ENCODE peak calls at places on chromosomes 13 and 19, in four cellular contexts. One of them, this sample, is unnamed.

GRCh38 chr13:19605161-19605955 is 28.1 kb upstream of the MPHOSPH8 start:
- DNase-seq in endodermal cell: no peak
- DNase-seq in esophagus squamous epithelium: no peak
- DNase-seq in transverse colon: no peak
- DNase-seq in this sample: no peak

GRCh38 chr13:44565881-44566280 is 10.2 kb downstream of the TSC22D1 start:
- DNase-seq in endodermal cell: no peak
- DNase-seq in esophagus squamous epithelium: no peak
- DNase-seq in transverse colon: no peak
- DNase-seq in this sample: no peak

GRCh38 chr13:41352935-41353801 is 42.1 kb downstream of the NAA16 start:
- DNase-seq in endodermal cell: peak; percentile 73
- DNase-seq in esophagus squamous epithelium: no peak
- DNase-seq in transverse colon: no peak
- DNase-seq in this sample: peak; percentile 51

GRCh38 chr13:30880756-30881155 is 25.3 kb upstream of the MEDAG start:
- DNase-seq in endodermal cell: no peak
- DNase-seq in esophagus squamous epithelium: no peak
- DNase-seq in transverse colon: no peak
- DNase-seq in this sample: no peak

GRCh38 chr13:26914624-26915023 is 154.0 kb upstream of the GPR12 start:
- DNase-seq in endodermal cell: peak; percentile 23
- DNase-seq in esophagus squamous epithelium: no peak
- DNase-seq in transverse colon: no peak
- DNase-seq in this sample: no peak

GRCh38 chr19:19464339-19465098 is 50.8 kb downstream of the TSSK6 start:
- DNase-seq in endodermal cell: peak; percentile 69
- DNase-seq in esophagus squamous epithelium: no peak
- DNase-seq in transverse colon: no peak
- DNase-seq in this sample: no peak

GRCh38 chr19:48415395-48415794 is 21.9 kb downstream of the GRIN2D start:
- DNase-seq in endodermal cell: peak; percentile 99
- DNase-seq in esophagus squamous epithelium: no peak
- DNase-seq in transverse colon: peak; percentile 92
- DNase-seq in this sample: peak; percentile 95

GRCh38 chr19:46376241-46377153 is 29.6 kb downstream of the PPP5C start:
- DNase-seq in endodermal cell: no peak
- DNase-seq in esophagus squamous epithelium: no peak
- DNase-seq in transverse colon: no peak
- DNase-seq in this sample: no peak

GRCh38 chr19:14479985-14480694 is 5.0 kb upstream of the PTGER1 start:
- DNase-seq in endodermal cell: peak; percentile 97
- DNase-seq in esophagus squamous epithelium: no peak
- DNase-seq in transverse colon: no peak
- DNase-seq in this sample: no peak

GRCh38 chr13:72932250-72932649 is 126.6 kb upstream of the KLF5 start:
- DNase-seq in endodermal cell: no peak
- DNase-seq in esophagus squamous epithelium: no peak
- DNase-seq in transverse colon: no peak
- DNase-seq in this sample: no peak

GRCh38 chr19:42250666-42251531 is 4.0 kb downstream of the ERF start:
- DNase-seq in endodermal cell: no peak
- DNase-seq in esophagus squamous epithelium: no peak
- DNase-seq in transverse colon: no peak
- DNase-seq in this sample: no peak

GRCh38 chr19:29849234-29849633 is 37.4 kb downstream of the CCNE1 start:
- DNase-seq in endodermal cell: peak; percentile 3
- DNase-seq in esophagus squamous epithelium: no peak
- DNase-seq in transverse colon: no peak
- DNase-seq in this sample: no peak

GRCh38 chr19:8973501-8974091 is 36.6 kb downstream of the MUC16 start:
- DNase-seq in endodermal cell: peak; percentile 73
- DNase-seq in esophagus squamous epithelium: no peak
- DNase-seq in transverse colon: no peak
- DNase-seq in this sample: no peak

GRCh38 chr19:18604820-18605159 is 1.8 kb downstream of the CRLF1 start:
- DNase-seq in endodermal cell: no peak
- DNase-seq in esophagus squamous epithelium: no peak
- DNase-seq in transverse colon: no peak
- DNase-seq in this sample: no peak

GRCh38 chr13:106143392-106143791 is 392.1 kb downstream of the EFNB2 start:
- DNase-seq in endodermal cell: no peak
- DNase-seq in esophagus squamous epithelium: no peak
- DNase-seq in transverse colon: no peak
- DNase-seq in this sample: no peak

GRCh38 chr19:55301459-55302331 is 17.9 kb downstream of the BRSK1 start:
- DNase-seq in endodermal cell: peak; percentile 96
- DNase-seq in esophagus squamous epithelium: no peak
- DNase-seq in transverse colon: peak; percentile 93
- DNase-seq in this sample: peak; percentile 81

GRCh38 chr19:49677232-49677881 is at the start of gene PRMT1:
- DNase-seq in endodermal cell: no peak
- DNase-seq in esophagus squamous epithelium: no peak
- DNase-seq in transverse colon: peak; percentile 44
- DNase-seq in this sample: peak; percentile 19

GRCh38 chr13:64428196-64428595 is 2801.9 kb downstream of the PCDH9 start:
- DNase-seq in endodermal cell: no peak
- DNase-seq in esophagus squamous epithelium: no peak
- DNase-seq in transverse colon: no peak
- DNase-seq in this sample: no peak

GRCh38 chr19:48695743-48696352 is at the start of gene FUT2:
- DNase-seq in endodermal cell: peak; percentile 89
- DNase-seq in esophagus squamous epithelium: no peak
- DNase-seq in transverse colon: peak; percentile 90
- DNase-seq in this sample: peak; percentile 97

GRCh38 chr13:45138282-45138681 is 18.0 kb downstream of the GTF2F2 start:
- DNase-seq in endodermal cell: no peak
- DNase-seq in esophagus squamous epithelium: no peak
- DNase-seq in transverse colon: no peak
- DNase-seq in this sample: no peak

GRCh38 chr13:26628706-26629105 is 71.2 kb downstream of the WASF3 start:
- DNase-seq in endodermal cell: peak; percentile 64
- DNase-seq in esophagus squamous epithelium: no peak
- DNase-seq in transverse colon: peak; percentile 11
- DNase-seq in this sample: peak; percentile 40

GRCh38 chr13:79382545-79383275 is 23.3 kb downstream of the RBM26 start:
- DNase-seq in endodermal cell: no peak
- DNase-seq in esophagus squamous epithelium: no peak
- DNase-seq in transverse colon: no peak
- DNase-seq in this sample: no peak

GRCh38 chr19:35118268-35119026 is 2.8 kb downstream of the FXYD3 start:
- DNase-seq in endodermal cell: no peak
- DNase-seq in esophagus squamous epithelium: no peak
- DNase-seq in transverse colon: peak; percentile 66
- DNase-seq in this sample: peak; percentile 78

GRCh38 chr19:35119091-35119490 is 3.5 kb downstream of the FXYD3 start:
- DNase-seq in endodermal cell: no peak
- DNase-seq in esophagus squamous epithelium: no peak
- DNase-seq in transverse colon: no peak
- DNase-seq in this sample: no peak

GRCh38 chr19:35119578-35119977 is 4.0 kb downstream of the FXYD3 start:
- DNase-seq in endodermal cell: no peak
- DNase-seq in esophagus squamous epithelium: no peak
- DNase-seq in transverse colon: no peak
- DNase-seq in this sample: no peak

GRCh38 chr19:35120898-35121297 is 5.3 kb downstream of the FXYD3 start:
- DNase-seq in endodermal cell: no peak
- DNase-seq in esophagus squamous epithelium: no peak
- DNase-seq in transverse colon: peak; percentile 67
- DNase-seq in this sample: peak; percentile 67

DNA sequence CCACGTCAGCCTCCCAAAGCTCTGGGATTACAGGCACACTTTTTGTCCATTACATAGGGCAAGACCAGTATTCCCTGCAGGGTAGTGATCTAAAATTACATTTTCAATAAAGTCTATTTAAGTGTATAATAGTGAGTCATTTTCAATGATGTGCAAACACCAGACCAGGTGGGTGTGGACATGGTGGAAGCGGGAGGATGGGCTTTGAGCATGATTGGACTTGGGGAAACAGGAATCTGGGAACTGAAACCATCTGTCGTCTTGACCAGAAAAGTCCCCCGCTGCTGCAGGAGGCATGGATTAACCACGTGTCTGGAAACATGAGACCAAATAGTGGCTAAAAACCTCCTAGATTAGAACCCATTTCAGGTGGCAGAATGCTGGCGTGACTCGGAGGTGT is 4.9 kb downstream of the FXYD3 start:
- DNase-seq in endodermal cell: no peak
- DNase-seq in esophagus squamous epithelium: no peak
- DNase-seq in transverse colon: no peak
- DNase-seq in this sample: peak; percentile 38
- H3K4me3 ChIP-seq in endodermal cell: no peak overlapping the region
- H3K4me3 ChIP-seq in esophagus squamous epithelium: peak overlapping the region; percentile 54
- H3K4me3 ChIP-seq in transverse colon: no peak overlapping the region
- H3K4me3 ChIP-seq in this sample: no peak overlapping the region

GRCh38 chr19:44236384-44236783 is 23.3 kb upstream of the ZNF233 start:
- DNase-seq in endodermal cell: no peak
- DNase-seq in esophagus squamous epithelium: no peak
- DNase-seq in transverse colon: no peak
- DNase-seq in this sample: no peak
- H3K36me3 ChIP-seq in endodermal cell: peaks cover 60% of the 10 kb centered on the region
- H3K36me3 ChIP-seq in esophagus squamous epithelium: peaks cover 36% of the 10 kb centered on the region
- H3K36me3 ChIP-seq in transverse colon: peaks cover 62% of the 10 kb centered on the region
- H3K36me3 ChIP-seq in this sample: peaks cover 30% of the 10 kb centered on the region

GRCh38 chr13:33543631-33544030 is 258.1 kb upstream of the STARD13 start:
- DNase-seq in endodermal cell: no peak
- DNase-seq in esophagus squamous epithelium: no peak
- DNase-seq in transverse colon: no peak
- DNase-seq in this sample: peak; percentile 23
- H3K4me3 ChIP-seq in endodermal cell: peak overlapping the region; percentile 95
- H3K4me3 ChIP-seq in esophagus squamous epithelium: peak overlapping the region; percentile 52
- H3K4me3 ChIP-seq in transverse colon: no peak overlapping the region
- H3K4me3 ChIP-seq in this sample: no peak overlapping the region

GRCh38 chr19:56573914-56574313 is 6.6 kb downstream of the ZNF470 start:
- DNase-seq in endodermal cell: no peak
- DNase-seq in esophagus squamous epithelium: no peak
- DNase-seq in transverse colon: no peak
- DNase-seq in this sample: no peak
- H3K36me3 ChIP-seq in endodermal cell: peaks cover 90% of the 10 kb centered on the region
- H3K36me3 ChIP-seq in esophagus squamous epithelium: peaks cover 4% of the 10 kb centered on the region
- H3K36me3 ChIP-seq in transverse colon: peaks cover 77% of the 10 kb centered on the region
- H3K36me3 ChIP-seq in this sample: peaks cover 27% of the 10 kb centered on the region

This sample was measured in small intestine.